ENCODE peak calls at places on chromosomes 1 and 21, in six cellular contexts. A, K, D, Y, H and J are unnamed samples.

GRCh38 chr1:217713223-217713622 is 82.1 kb downstream of the SPATA17 start:
- DNase-seq in H (no peak), A (peak), D (no peak), Y (no peak), K (no peak), J (no peak)

GRCh38 chr1:110548381-110548780 is 29.4 kb upstream of the KCNA10 start:
- DNase-seq in Y (peak), A (no peak), K (no peak), D (no peak), H (no peak), J (peak)

GRCh38 chr1:6580588-6581270 is 935 bp downstream of the ZBTB48 start:
- DNase-seq in D (no peak), A (no peak), K (no peak), Y (no peak), H (no peak), J (peak)

GRCh38 chr1:109782514-109782913 is 18.8 kb upstream of the EPS8L3 start:
- DNase-seq in K (no peak), H (peak), A (no peak), D (no peak), Y (no peak), J (no peak)

GRCh38 chr1:36137776-36138175 is 11.5 kb downstream of the TRAPPC3 start:
- DNase-seq in Y (no peak), A (no peak), D (no peak), K (no peak), H (no peak), J (no peak)

GRCh38 chr1:197776348-197777082 is 1.2 kb upstream of the DENND1B start:
- DNase-seq in K (no peak), Y (no peak), H (no peak), D (peak), A (peak), J (peak)

GRCh38 chr1:46673749-46674182 is 2.1 kb downstream of the TEX38 start:
- DNase-seq in D (no peak), Y (no peak), K (no peak), H (no peak), A (no peak), J (peak)

GRCh38 chr1:33966346-33967141 is 102.7 kb downstream of the HMGB4 start:
- DNase-seq in H (no peak), A (no peak), Y (no peak), K (no peak), D (no peak), J (no peak)

GRCh38 chr1:232084584-232085223 is 458.1 kb downstream of the DISC1 start:
- DNase-seq in A (peak), K (no peak), Y (peak), H (no peak), D (no peak), J (no peak)

GRCh38 chr1:173749137-173749536 is 34.4 kb downstream of the KLHL20 start:
- DNase-seq in Y (no peak), D (no peak), K (no peak), A (no peak), H (no peak), J (no peak)

GRCh38 chr1:91924146-91924545 is 25.1 kb upstream of the BRDT start:
- DNase-seq in D (no peak), H (no peak), Y (no peak), A (peak), K (no peak), J (no peak)

GRCh38 chr1:53688703-53689102 is 50.3 kb downstream of the GLIS1 start:
- DNase-seq in Y (no peak), A (no peak), K (no peak), H (no peak), D (no peak), J (peak)

GRCh38 chr1:57874426-57874825 is 450.6 kb upstream of the DAB1 start:
- DNase-seq in H (no peak), D (no peak), K (no peak), A (no peak), Y (no peak), J (no peak)

GRCh38 chr1:30477588-30477987 is 245.8 kb downstream of the MATN1 start:
- DNase-seq in Y (no peak), H (no peak), D (no peak), A (no peak), K (no peak), J (no peak)

GRCh38 chr1:16048573-16049189 is 5.1 kb downstream of the CLCNKB start:
- DNase-seq in Y (peak), A (no peak), D (no peak), K (peak), H (peak), J (peak)

GRCh38 chr1:211247921-211248320 is 11.2 kb upstream of the RCOR3 start:
- DNase-seq in A (no peak), Y (no peak), K (no peak), D (no peak), H (no peak), J (no peak)

GRCh38 chr1:147890177-147890790 is 12.3 kb upstream of the GJA8 start:
- DNase-seq in H (peak), A (peak), K (peak), Y (peak), D (peak), J (peak)

GRCh38 chr1:111174070-111174469 is 26.4 kb downstream of the DENND2D start:
- DNase-seq in A (no peak), H (no peak), D (no peak), K (no peak), Y (no peak), J (no peak)

GRCh38 chr1:44805311-44806024 is 1.7 kb downstream of the DYNLT4 start:
- DNase-seq in Y (no peak), A (no peak), K (no peak), H (peak), D (no peak), J (no peak)

GRCh38 chr1:40316595-40317393 is at the start of gene COL9A2:
- DNase-seq in K (peak), H (no peak), D (peak), A (no peak), Y (peak), J (peak)

GRCh38 chr1:236727521-236727920 is 41.2 kb downstream of the ACTN2 start:
- DNase-seq in A (no peak), D (no peak), H (peak), K (no peak), Y (no peak), J (no peak)

GRCh38 chr1:183883629-183884028 is 78.7 kb downstream of the RGL1 start:
- DNase-seq in A (no peak), K (no peak), Y (no peak), H (peak), D (no peak), J (no peak)

GRCh38 chr1:201552941-201553341 is 14.0 kb downstream of the NAV1 start:
- DNase-seq in Y (peak), H (no peak), K (no peak), A (peak), D (no peak), J (no peak)

DNA sequence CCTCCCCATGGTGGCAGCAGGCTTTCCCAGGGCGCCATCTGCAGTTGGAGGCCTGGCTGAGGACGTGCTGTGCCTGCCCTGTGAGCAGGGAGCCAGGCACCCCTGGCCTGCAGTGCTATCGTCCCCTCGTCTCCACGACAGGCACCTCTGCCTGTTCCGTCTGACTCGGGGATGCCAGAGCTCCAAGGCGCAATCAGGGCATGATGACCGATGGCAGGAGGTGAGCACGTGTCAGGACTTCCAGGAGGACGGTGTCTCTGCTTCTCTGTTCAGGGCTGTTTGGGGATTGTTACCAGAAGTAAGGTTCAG is 125.2 kb downstream of the PCBP3 start:
- DNase-seq in K (no peak), H (no peak), D (no peak), A (no peak), Y (no peak), J (peak)
- TF ChIP-seq CTCF in K (no peak), H (no peak), D (peak), A (no peak), Y (no peak), J (no peak)

GRCh38 chr21:36854391-36854790 is 112.1 kb downstream of the HLCS start:
- DNase-seq in A (no peak), H (peak), K (peak), Y (peak), D (no peak), J (peak)
- TF ChIP-seq CTCF in A (peak), H (peak), K (peak), Y (peak), D (peak), J (peak)

GRCh38 chr21:14916676-14917141 is 148.1 kb downstream of the NRIP1 start:
- DNase-seq in H (no peak), K (no peak), D (no peak), A (no peak), Y (no peak), J (no peak)

GRCh38 chr21:14913576-14914146 is 151.1 kb downstream of the NRIP1 start:
- DNase-seq in D (no peak), K (no peak), H (no peak), Y (no peak), A (no peak), J (no peak)

DNA sequence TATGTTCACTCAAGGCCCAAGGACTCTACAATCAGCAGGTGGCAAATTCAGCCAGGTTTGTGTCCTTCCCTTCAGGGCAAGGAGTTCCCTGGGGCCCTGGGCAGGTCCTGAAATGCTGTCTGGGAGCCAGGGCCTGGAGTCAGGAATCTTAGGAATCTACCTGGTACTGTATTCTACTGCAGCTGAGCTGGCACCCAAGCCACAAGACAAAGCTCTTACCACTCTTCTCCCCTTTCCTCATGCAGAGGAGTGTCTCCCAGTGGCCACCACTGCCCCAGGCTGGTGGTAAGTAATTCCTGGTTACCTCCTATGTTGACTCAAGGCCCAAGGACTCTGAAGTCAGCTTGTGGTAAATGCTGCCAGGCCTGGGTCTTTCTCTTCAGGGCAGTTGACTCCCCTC is 153.4 kb downstream of the NRIP1 start:
- DNase-seq in Y (no peak), D (no peak), K (no peak), A (peak), H (no peak), J (no peak)
- TF ChIP-seq CTCF in Y (no peak), D (no peak), K (no peak), A (no peak), H (no peak), J (no peak)

GRCh38 chr1:9270290-9270900 is 22.3 kb upstream of the SPSB1 start:
- DNase-seq in A (peak), H (peak), Y (peak), K (no peak), D (no peak), J (no peak)

GRCh38 chr1:9269721-9270120 is 23.0 kb upstream of the SPSB1 start:
- DNase-seq in H (no peak), K (no peak), Y (no peak), A (no peak), D (no peak), J (no peak)

GRCh38 chr1:9267827-9268581 is 24.7 kb upstream of the SPSB1 start:
- DNase-seq in Y (no peak), K (no peak), D (no peak), H (no peak), A (no peak), J (no peak)

GRCh38 chr1:9267352-9267686 is 25.4 kb upstream of the SPSB1 start:
- DNase-seq in Y (no peak), K (no peak), H (no peak), D (no peak), A (no peak), J (no peak)

DNA sequence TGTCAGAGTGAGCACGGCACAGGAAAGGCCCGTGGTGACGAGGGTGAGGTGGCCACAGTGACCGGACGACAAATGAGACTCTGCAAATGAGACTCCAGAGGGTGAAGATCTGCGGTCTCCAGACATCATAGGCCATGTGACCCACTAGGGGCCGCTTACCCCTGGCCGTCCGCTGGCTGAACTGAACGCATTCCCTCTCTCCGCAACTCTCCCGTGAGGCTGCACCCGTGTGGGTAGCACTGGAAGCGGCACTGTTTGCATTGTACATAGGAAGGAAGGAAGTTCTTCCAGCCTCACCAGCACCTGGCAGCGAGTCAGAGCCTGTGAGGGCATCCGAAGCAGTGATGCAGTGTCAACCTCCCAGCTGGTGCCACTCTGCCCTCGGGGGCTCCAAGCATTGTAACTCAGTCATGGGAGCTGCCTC is 23.6 kb upstream of the SPSB1 start:
- DNase-seq in D (no peak), K (no peak), Y (no peak), H (no peak), A (peak), J (no peak)
- TF ChIP-seq CTCF in D (no peak), K (no peak), Y (no peak), H (no peak), A (no peak), J (no peak)

DNA sequence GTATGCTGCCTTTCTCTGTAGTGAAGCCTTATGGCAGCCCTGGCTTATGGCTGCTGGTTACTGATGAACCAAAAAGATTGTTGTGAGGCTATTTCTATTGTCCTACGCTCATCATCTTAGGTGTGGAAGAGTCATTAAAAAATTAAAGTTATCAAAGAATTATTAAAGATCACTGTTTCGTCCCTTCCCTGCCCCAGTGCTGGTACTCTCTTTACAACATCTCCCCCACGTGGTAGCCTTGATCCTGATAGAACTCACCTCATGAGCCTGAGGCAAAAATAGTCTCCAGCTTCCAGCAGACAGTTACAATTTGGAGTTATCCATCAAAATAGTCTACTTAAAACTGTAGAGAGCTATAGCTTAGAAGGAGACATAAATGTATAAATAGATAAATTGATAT is 201.5 kb downstream of the S1PR1 start:
- DNase-seq in Y (no peak), H (no peak), D (no peak), K (no peak), A (peak), J (no peak)
- TF ChIP-seq CTCF in Y (peak), H (peak), D (peak), K (peak), A (no peak), J (peak)

GRCh38 chr1:229159668-229160544 is 111.0 kb upstream of the RAB4A start:
- DNase-seq in H (no peak), Y (no peak), A (no peak), D (no peak), K (no peak), J (no peak)

GRCh38 chr1:229155472-229155871 is 115.4 kb upstream of the RAB4A start:
- DNase-seq in H (peak), K (no peak), D (no peak), Y (peak), A (no peak), J (peak)

GRCh38 chr1:229158317-229159294 is 112.3 kb upstream of the RAB4A start:
- DNase-seq in D (no peak), H (peak), A (no peak), K (no peak), Y (no peak), J (no peak)

GRCh38 chr1:229153955-229154548 is 116.9 kb upstream of the RAB4A start:
- DNase-seq in Y (no peak), K (no peak), A (no peak), H (no peak), D (no peak), J (no peak)

DNA sequence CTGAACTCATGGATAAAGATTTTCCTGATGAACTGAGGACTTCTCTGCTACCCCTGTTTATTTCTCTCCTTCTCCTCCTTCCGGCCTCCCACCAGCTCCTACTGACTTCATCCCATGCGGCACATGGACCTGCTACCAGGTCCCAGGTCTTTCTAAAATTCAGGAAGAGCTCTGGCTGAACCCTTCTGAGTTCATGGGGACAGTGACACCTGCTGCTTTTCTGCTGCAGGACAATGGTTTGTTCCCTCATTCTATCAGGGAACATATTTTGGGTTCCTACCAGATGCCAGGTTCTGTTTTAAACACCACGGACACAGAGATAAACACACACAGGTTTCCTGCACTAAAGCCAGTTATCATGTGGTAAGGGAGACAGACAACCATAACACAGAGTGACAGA is 114.1 kb upstream of the RAB4A start:
- DNase-seq in K (no peak), A (no peak), D (no peak), Y (no peak), H (no peak), J (no peak)
- TF ChIP-seq CTCF in K (peak), A (peak), D (peak), Y (peak), H (peak), J (no peak)

DNA sequence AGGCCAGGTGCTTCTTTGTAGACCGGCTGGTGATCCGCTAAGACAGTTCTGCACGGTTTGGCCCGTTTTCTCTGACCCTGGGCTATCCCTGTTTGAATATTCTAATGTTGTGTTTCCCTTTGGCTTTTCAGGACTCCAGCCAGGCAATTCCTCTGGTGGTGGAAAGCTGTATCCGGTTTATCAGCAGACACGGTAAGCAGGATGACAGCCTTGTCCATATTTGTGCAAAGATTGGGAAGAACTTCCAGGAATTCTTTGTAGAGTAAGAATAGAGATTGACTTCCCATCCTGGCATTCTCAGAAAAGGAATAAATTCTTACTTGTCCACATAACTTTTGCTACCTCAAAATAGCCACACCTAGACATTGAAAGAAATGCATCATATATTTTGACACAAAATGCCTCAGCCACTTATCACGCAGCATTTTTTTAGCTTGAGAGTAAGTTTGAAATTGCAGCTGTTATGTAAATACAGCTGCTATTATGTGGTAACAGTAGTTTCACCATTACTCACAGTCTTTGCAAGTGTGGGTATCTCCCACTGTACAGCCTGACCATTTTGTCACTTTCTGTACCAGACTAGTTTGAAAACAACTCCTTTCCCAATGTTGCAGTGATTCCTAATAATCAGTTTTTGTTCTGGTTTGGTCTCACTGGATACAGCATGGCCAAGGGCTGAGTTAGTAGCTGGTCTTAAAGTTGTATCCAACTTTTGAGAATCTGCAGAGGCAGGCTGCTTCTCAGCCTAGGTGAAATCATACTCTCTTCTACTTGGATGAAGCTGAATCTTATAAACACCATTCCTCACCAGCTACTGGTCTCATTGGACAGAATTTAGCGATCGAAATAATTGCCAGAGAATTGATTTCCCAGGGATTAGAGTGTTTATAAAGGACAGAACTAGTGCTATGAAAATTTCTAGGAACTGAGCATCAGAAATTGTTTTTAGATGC is 40.0 kb upstream of the IKBKE start:
- DNase-seq in A (peak), K (no peak), D (peak), H (no peak), Y (no peak), J (no peak)
- TF ChIP-seq CTCF in A (no peak), K (no peak), D (no peak), H (no peak), Y (no peak), J (no peak)

GRCh38 chr1:228735871-228736586 is 750 bp downstream of the RHOU start:
- DNase-seq in D (no peak), Y (peak), K (peak), H (peak), A (no peak), J (peak)
- TF ChIP-seq CTCF in D (no peak), Y (no peak), K (no peak), H (no peak), A (no peak), J (no peak)